ENCODE peak calls at places on chromosomes 7 and 10, in four cellular contexts. One of them, this sample, is unnamed.

GRCh38 chr10:122286872-122287271 is 15.8 kb downstream of the BTBD16 start:
- DNase-seq in H9: peak
- DNase-seq in IMR-90: peak
- DNase-seq in H1: no peak
- DNase-seq in this sample: peak

GRCh38 chr7:136925049-136925448 is 56.6 kb downstream of the CHRM2 start:
- DNase-seq in H9: no peak
- DNase-seq in IMR-90: peak
- DNase-seq in H1: no peak
- DNase-seq in this sample: peak

GRCh38 chr7:18040196-18040595 is 12.6 kb upstream of the PRPS1L1 start:
- DNase-seq in H9: no peak
- DNase-seq in IMR-90: peak
- DNase-seq in H1: no peak
- DNase-seq in this sample: peak

GRCh38 chr7:47367369-47367768 is 214.5 kb downstream of the TNS3 start:
- DNase-seq in H9: no peak
- DNase-seq in IMR-90: no peak
- DNase-seq in H1: no peak
- DNase-seq in this sample: no peak

GRCh38 chr10:80182986-80183385 is 22.4 kb downstream of the ANXA11 start:
- DNase-seq in H9: no peak
- DNase-seq in IMR-90: no peak
- DNase-seq in H1: no peak
- DNase-seq in this sample: no peak

GRCh38 chr7:70846208-70846607 is 285.7 kb upstream of the GALNT17 start:
- DNase-seq in H9: peak
- DNase-seq in IMR-90: no peak
- DNase-seq in H1: no peak
- DNase-seq in this sample: no peak

GRCh38 chr10:83713423-83713822 is 425.9 kb upstream of the GHITM start:
- DNase-seq in H9: no peak
- DNase-seq in IMR-90: no peak
- DNase-seq in H1: no peak
- DNase-seq in this sample: no peak

GRCh38 chr7:104982773-104983619 is 31.0 kb upstream of the KMT2E start:
- DNase-seq in H9: no peak
- DNase-seq in IMR-90: no peak
- DNase-seq in H1: no peak
- DNase-seq in this sample: no peak

GRCh38 chr10:119030421-119031250 is 1.1 kb downstream of the NANOS1 start:
- DNase-seq in H9: peak
- DNase-seq in IMR-90: peak
- DNase-seq in H1: no peak
- DNase-seq in this sample: peak

GRCh38 chr10:88271736-88272135 is 311.4 kb downstream of the RNLS start:
- DNase-seq in H9: no peak
- DNase-seq in IMR-90: peak
- DNase-seq in H1: no peak
- DNase-seq in this sample: peak

GRCh38 chr7:4230352-4230751 is 451.7 kb upstream of the FOXK1 start:
- DNase-seq in H9: no peak
- DNase-seq in IMR-90: no peak
- DNase-seq in H1: no peak
- DNase-seq in this sample: no peak

GRCh38 chr10:32000937-32001336 is 55.3 kb downstream of the KIF5B start:
- DNase-seq in H9: no peak
- DNase-seq in IMR-90: peak
- DNase-seq in H1: no peak
- DNase-seq in this sample: peak

GRCh38 chr7:67625257-67625713 is 628.7 kb downstream of the TYW1 start:
- DNase-seq in H9: peak
- DNase-seq in IMR-90: peak
- DNase-seq in H1: peak
- DNase-seq in this sample: peak

GRCh38 chr10:14975672-14976273 is 16.6 kb downstream of the MEIG1 start:
- DNase-seq in H9: no peak
- DNase-seq in IMR-90: no peak
- DNase-seq in H1: no peak
- DNase-seq in this sample: no peak

GRCh38 chr10:28853195-28853594 is 175.9 kb downstream of the BAMBI start:
- DNase-seq in H9: no peak
- DNase-seq in IMR-90: no peak
- DNase-seq in H1: no peak
- DNase-seq in this sample: peak

GRCh38 chr10:118568327-118568848 is 27.1 kb downstream of the PRLHR start:
- DNase-seq in H9: no peak
- DNase-seq in IMR-90: peak
- DNase-seq in H1: no peak
- DNase-seq in this sample: peak

GRCh38 chr10:77702166-77702565 is 64.6 kb upstream of the KCNMA1 start:
- DNase-seq in H9: no peak
- DNase-seq in IMR-90: peak
- DNase-seq in H1: no peak
- DNase-seq in this sample: peak

GRCh38 chr7:34354906-34355305 is 303.1 kb upstream of the NPSR1 start:
- DNase-seq in H9: no peak
- DNase-seq in IMR-90: peak
- DNase-seq in H1: no peak
- DNase-seq in this sample: peak

GRCh38 chr10:59284111-59284975 is 78.0 kb downstream of the FAM13C start:
- DNase-seq in H9: no peak
- DNase-seq in IMR-90: no peak
- DNase-seq in H1: no peak
- DNase-seq in this sample: no peak
- H2BK15ac ChIP-seq in H9: no peak
- H2BK15ac ChIP-seq in IMR-90: no peak
- H2BK15ac ChIP-seq in H1: peak
- H2BK15ac ChIP-seq in this sample: no peak

GRCh38 chr10:35770817-35771355 is 128.8 kb upstream of the FZD8 start:
- DNase-seq in H9: no peak
- DNase-seq in IMR-90: no peak
- DNase-seq in H1: no peak
- DNase-seq in this sample: no peak

GRCh38 chr10:35768731-35769130 is 126.6 kb upstream of the FZD8 start:
- DNase-seq in H9: no peak
- DNase-seq in IMR-90: no peak
- DNase-seq in H1: no peak
- DNase-seq in this sample: no peak

GRCh38 chr10:35778344-35778743 is 136.2 kb upstream of the FZD8 start:
- DNase-seq in H9: no peak
- DNase-seq in IMR-90: no peak
- DNase-seq in H1: no peak
- DNase-seq in this sample: no peak

DNA sequence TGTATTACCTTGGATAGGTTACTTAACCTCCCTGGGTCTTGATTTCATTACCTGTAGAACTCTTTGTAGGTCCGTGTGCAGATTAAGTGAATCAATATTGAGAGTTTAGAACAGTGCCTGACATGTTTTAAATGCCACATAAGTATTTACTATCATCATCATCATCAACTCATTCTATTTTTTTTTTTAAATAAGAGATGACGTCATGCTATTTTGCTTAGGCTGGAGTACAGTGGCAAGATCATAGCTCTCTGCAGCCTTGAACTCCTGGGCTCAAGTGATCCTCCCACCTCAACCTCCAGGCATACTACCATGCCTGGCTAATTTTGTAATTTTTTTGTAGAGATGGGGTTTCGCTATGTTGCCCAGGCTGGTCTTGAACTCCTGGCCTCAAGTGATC is 132.0 kb upstream of the FZD8 start:
- DNase-seq in H9: no peak
- DNase-seq in IMR-90: no peak
- DNase-seq in H1: no peak
- DNase-seq in this sample: no peak
- H2AFZ ChIP-seq in H9: no peak
- H2AFZ ChIP-seq in IMR-90: no peak
- H2AFZ ChIP-seq in H1: no peak
- H2AFZ ChIP-seq in this sample: no peak

DNA sequence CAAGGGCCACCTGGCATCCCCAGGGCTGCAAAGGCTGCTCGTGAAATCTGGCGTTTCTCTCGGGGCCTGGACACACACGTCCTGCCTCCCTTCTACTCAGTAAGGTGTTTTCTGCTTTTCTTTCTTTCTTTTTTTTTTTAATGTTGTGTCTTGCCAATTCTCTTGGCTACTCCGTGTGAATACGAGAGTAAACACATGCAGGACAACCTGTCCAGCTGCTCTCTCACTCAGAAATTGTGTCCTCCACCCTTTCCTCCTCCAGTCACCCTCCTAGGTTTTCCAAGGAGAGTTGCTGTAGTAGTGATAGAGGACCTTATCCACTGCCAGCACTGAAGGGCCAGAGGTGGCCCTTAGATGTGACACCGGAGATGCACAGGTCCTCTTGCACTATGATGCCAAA is 858 bp upstream of the TEX36 start:
- DNase-seq in H9: no peak
- DNase-seq in IMR-90: no peak
- DNase-seq in H1: no peak
- DNase-seq in this sample: no peak
- H4K91ac ChIP-seq in H9: no peak
- H4K91ac ChIP-seq in IMR-90: no peak
- H4K91ac ChIP-seq in H1: no peak
- H4K91ac ChIP-seq in this sample: no peak

DNA sequence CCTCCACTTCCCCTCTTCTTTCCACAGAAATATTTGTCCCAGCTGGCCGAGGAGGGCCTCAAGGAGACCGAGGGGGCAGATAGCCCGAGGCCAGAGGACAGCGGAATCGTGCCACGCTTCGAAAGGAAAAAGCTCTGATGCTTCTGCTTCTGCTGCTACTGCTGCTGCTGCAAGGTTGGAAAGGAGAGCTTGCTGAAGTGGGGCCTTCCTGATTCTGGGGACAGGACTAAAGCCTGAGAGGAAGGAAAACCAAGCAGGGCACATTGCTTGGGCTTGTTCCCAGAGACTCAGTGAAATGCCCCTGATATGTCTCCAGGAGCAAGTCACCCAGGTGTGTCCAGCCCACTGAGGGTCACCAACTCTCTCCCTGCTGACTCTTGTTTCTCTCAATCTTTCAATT is 35.9 kb upstream of the PDCD4 start:
- DNase-seq in H9: no peak
- DNase-seq in IMR-90: no peak
- DNase-seq in H1: no peak
- DNase-seq in this sample: no peak
- H2BK15ac ChIP-seq in H9: peak
- H2BK15ac ChIP-seq in IMR-90: no peak
- H2BK15ac ChIP-seq in H1: no peak
- H2BK15ac ChIP-seq in this sample: no peak

GRCh38 chr7:107891619-107892366 is 810 bp downstream of the DLD start:
- DNase-seq in H9: no peak
- DNase-seq in IMR-90: peak
- DNase-seq in H1: no peak
- DNase-seq in this sample: peak
- H2AFZ ChIP-seq in H9: no peak
- H2AFZ ChIP-seq in IMR-90: peak
- H2AFZ ChIP-seq in H1: no peak
- H2AFZ ChIP-seq in this sample: peak

GRCh38 chr10:11886851-11887250 is 63.7 kb downstream of the PROSER2 start:
- DNase-seq in H9: no peak
- DNase-seq in IMR-90: no peak
- DNase-seq in H1: no peak
- DNase-seq in this sample: no peak

GRCh38 chr10:11884706-11885423 is 61.7 kb downstream of the PROSER2 start:
- DNase-seq in H9: no peak
- DNase-seq in IMR-90: no peak
- DNase-seq in H1: no peak
- DNase-seq in this sample: no peak

GRCh38 chr10:11886138-11886474 is 63.0 kb downstream of the PROSER2 start:
- DNase-seq in H9: no peak
- DNase-seq in IMR-90: no peak
- DNase-seq in H1: no peak
- DNase-seq in this sample: no peak

GRCh38 chr10:11887381-11888227 is 64.4 kb downstream of the PROSER2 start:
- DNase-seq in H9: no peak
- DNase-seq in IMR-90: no peak
- DNase-seq in H1: no peak
- DNase-seq in this sample: no peak

DNA sequence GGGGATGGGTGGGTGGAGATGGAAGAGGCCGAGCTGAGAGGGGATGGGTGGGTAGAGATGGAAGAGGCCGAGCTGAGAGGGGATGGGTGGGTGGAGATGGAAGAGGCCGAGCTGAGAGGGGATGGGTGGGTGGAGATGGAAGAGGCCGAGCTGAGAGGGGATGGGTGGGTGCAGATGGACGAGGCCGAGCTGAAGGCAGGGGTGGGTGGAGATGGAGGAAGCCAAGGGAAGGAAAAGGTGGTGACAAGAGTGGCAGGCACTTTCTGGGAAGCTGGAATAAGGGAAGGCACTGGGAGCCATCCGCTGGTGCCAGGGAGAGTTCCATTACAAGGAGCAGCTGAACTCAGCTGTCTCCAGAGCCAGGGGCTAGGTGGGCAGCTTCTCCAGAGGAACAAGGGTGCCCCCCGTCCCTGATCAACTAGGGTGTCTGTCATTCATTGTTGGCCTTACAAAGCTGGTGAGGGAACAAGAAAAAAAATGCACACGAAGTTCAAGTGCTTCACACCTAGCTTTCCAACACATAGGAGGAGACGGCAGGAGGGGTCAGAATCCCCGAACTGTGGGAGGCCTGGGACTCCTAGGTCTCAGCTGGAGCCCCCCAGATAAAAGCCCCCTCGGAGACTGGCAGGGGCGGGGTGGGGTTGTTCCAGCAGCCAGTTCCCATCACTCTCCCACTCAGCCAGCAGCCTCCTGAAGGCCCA is 62.4 kb downstream of the PROSER2 start:
- DNase-seq in H9: no peak
- DNase-seq in IMR-90: no peak
- DNase-seq in H1: no peak
- DNase-seq in this sample: no peak
- H4K91ac ChIP-seq in H9: no peak
- H4K91ac ChIP-seq in IMR-90: no peak
- H4K91ac ChIP-seq in H1: no peak
- H4K91ac ChIP-seq in this sample: no peak

DNA sequence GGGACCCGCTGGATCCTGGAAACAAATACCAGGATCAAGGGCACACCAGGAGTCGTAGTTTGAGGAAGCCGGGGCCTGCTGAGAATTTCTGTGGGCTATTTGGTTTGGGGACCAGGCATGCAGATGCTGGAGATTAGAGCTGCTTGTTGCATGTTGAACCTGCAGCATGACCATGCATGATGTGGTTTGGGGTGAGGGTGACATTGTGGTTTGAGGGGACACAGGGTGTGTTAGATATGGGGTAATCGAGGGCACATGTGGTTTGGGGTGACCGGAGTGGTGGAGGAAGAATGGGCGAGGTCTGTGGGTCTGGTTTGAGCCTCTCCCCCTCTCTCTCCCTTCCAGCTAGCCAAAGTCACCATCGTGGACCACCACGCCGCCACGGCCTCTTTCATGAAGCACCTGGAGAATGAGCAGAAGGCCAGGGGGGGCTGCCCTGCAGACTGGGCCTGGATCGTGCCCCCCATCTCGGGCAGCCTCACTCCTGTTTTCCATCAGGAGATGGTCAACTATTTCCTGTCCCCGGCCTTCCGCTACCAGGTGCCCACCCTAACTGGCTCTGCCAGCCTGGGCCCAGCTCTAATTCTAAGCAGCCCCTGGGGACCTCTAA is 10.2 kb downstream of the NOS3 start:
- DNase-seq in H9: no peak
- DNase-seq in IMR-90: no peak
- DNase-seq in H1: no peak
- DNase-seq in this sample: no peak
- H2BK15ac ChIP-seq in H9: no peak
- H2BK15ac ChIP-seq in IMR-90: no peak
- H2BK15ac ChIP-seq in H1: no peak
- H2BK15ac ChIP-seq in this sample: no peak

This sample was measured in mesenchymal stem cell.